ENCODE peak calls at places on chromosomes 4 and X, in ten cellular contexts. P is naive B cell; D is NCI-H748 treated with DMSO at 0.1 percent for 48 hours; N is fibroblast of the conjunctiva; J is stimulated activated CD4-positive, alpha-beta T cell treated with anti-CD3 and anti-CD28 coated beads, Interleukin-2, amount 100 ng/mL, for 48 hours; B is AML-193; W is upper lobe of right lung; M is HCEC 1CT; F is HT1080; Q is activated naive CD4-positive, alpha-beta T cell treated with anti-CD3 and anti-CD28 coated beads, Interleukin-2, amount 50 U/mL, for 72 hours. K is an unnamed sample.

GRCh38 chr4:5749568-5749967 is 38.6 kb downstream of the EVC start:
- DNase-seq in P (no peak), D (no peak), N (no peak), J (no peak), B (no peak), W (peak), M (no peak), F (no peak), Q (no peak), K (no peak)

GRCh38 chr4:112840061-112840460 is 203.1 kb downstream of the LARP7 start:
- DNase-seq in P (no peak), D (no peak), N (no peak), J (no peak), B (no peak), W (no peak), M (peak), F (peak), Q (no peak), K (no peak)

GRCh38 chr4:48543796-48544195 is 53.7 kb downstream of the ZAR1 start:
- DNase-seq in P (no peak), D (no peak), N (no peak), J (no peak), B (no peak), W (no peak), M (no peak), F (no peak), Q (no peak), K (no peak)

GRCh38 chrX:49754238-49754857 is 58.6 kb upstream of the PAGE1 start:
- DNase-seq in P (no peak), D (peak), N (peak), J (peak), B (peak), W (peak), M (no peak), F (peak), Q (peak), K (peak)

GRCh38 chrX:118498755-118499154 is 3.1 kb downstream of the DOCK11 start:
- DNase-seq in P (no peak), D (no peak), N (no peak), J (no peak), B (no peak), W (no peak), M (no peak), F (no peak), Q (no peak), K (no peak)

GRCh38 chr4:89064848-89065247 is 7.9 kb upstream of the FAM13A start:
- DNase-seq in P (no peak), D (no peak), N (no peak), J (no peak), B (no peak), W (no peak), M (no peak), F (no peak), Q (no peak), K (no peak)

GRCh38 chrX:119721487-119721886 is 28.5 kb upstream of the SEPTIN6 start:
- DNase-seq in P (no peak), D (no peak), N (no peak), J (no peak), B (no peak), W (no peak), M (no peak), F (no peak), Q (no peak), K (no peak)

GRCh38 chr4:73715659-73716058 is 24.7 kb upstream of the CXCL8 start:
- DNase-seq in P (no peak), D (no peak), N (no peak), J (no peak), B (no peak), W (no peak), M (no peak), F (no peak), Q (no peak), K (no peak)

GRCh38 chr4:20831746-20832145 is 131.5 kb downstream of the PACRGL start:
- DNase-seq in P (no peak), D (no peak), N (no peak), J (no peak), B (no peak), W (no peak), M (no peak), F (peak), Q (no peak), K (no peak)

GRCh38 chr4:153151535-153152452 is 52.4 kb upstream of the TRIM2 start:
- DNase-seq in P (peak), D (peak), N (no peak), J (no peak), B (peak), W (peak), M (no peak), F (no peak), Q (no peak), K (peak)

GRCh38 chr4:53591372-53591892 is at the start of gene LNX1:
- DNase-seq in P (no peak), D (peak), N (no peak), J (no peak), B (no peak), W (peak), M (no peak), F (no peak), Q (no peak), K (peak)

GRCh38 chrX:15376956-15377355 is 7.3 kb downstream of the VEGFD start:
- DNase-seq in P (no peak), D (no peak), N (no peak), J (no peak), B (no peak), W (no peak), M (no peak), F (no peak), Q (no peak), K (no peak)

GRCh38 chr4:6779667-6780565 is 2.6 kb upstream of the KIAA0232 start:
- DNase-seq in P (no peak), D (no peak), N (no peak), J (no peak), B (no peak), W (no peak), M (no peak), F (no peak), Q (no peak), K (no peak)

GRCh38 chrX:109714340-109714958 is 18.6 kb downstream of the ACSL4 start:
- DNase-seq in P (no peak), D (no peak), N (peak), J (no peak), B (no peak), W (no peak), M (peak), F (peak), Q (no peak), K (no peak)

GRCh38 chr4:157245351-157245750 is 24.8 kb downstream of the GRIA2 start:
- DNase-seq in P (no peak), D (no peak), N (no peak), J (no peak), B (no peak), W (no peak), M (no peak), F (no peak), Q (no peak), K (no peak)

GRCh38 chr4:114417214-114417613 is 181.4 kb upstream of the UGT8 start:
- DNase-seq in P (no peak), D (peak), N (no peak), J (no peak), B (no peak), W (no peak), M (no peak), F (peak), Q (no peak), K (no peak)

GRCh38 chrX:149762696-149763614 is 10.9 kb upstream of the HSFX1 start:
- DNase-seq in P (no peak), D (no peak), N (no peak), J (no peak), B (no peak), W (no peak), M (no peak), F (no peak), Q (no peak), K (no peak)

GRCh38 chr4:41427306-41427882 is 110.6 kb upstream of the LIMCH1 start:
- DNase-seq in P (no peak), D (no peak), N (no peak), J (no peak), B (no peak), W (no peak), M (no peak), F (no peak), Q (no peak), K (peak)

GRCh38 chr4:154877110-154877760 is 96.2 kb downstream of the RBM46 start:
- DNase-seq in P (no peak), D (peak), N (peak), J (no peak), B (no peak), W (no peak), M (peak), F (peak), Q (no peak), K (no peak)

GRCh38 chr4:182810103-182810605 is 107.0 kb downstream of the DCTD start:
- DNase-seq in P (no peak), D (no peak), N (no peak), J (no peak), B (no peak), W (no peak), M (no peak), F (no peak), Q (no peak), K (no peak)

GRCh38 chr4:5165419-5166369 is 114.4 kb downstream of the STK32B start:
- DNase-seq in P (no peak), D (no peak), N (no peak), J (no peak), B (no peak), W (no peak), M (no peak), F (peak), Q (no peak), K (no peak)

GRCh38 chr4:26056406-26056805 is 142.4 kb downstream of the SMIM20 start:
- DNase-seq in P (no peak), D (no peak), N (no peak), J (no peak), B (peak), W (no peak), M (no peak), F (no peak), Q (no peak), K (no peak)

GRCh38 chr4:186685744-186686143 is 37.9 kb downstream of the FAT1 start:
- DNase-seq in P (no peak), D (no peak), N (peak), J (no peak), B (no peak), W (no peak), M (peak), F (peak), Q (no peak), K (no peak)

GRCh38 chr4:114132830-114133229 is 153.4 kb upstream of the ARSJ start:
- DNase-seq in P (no peak), D (no peak), N (no peak), J (no peak), B (peak), W (no peak), M (peak), F (peak), Q (no peak), K (no peak)

GRCh38 chr4:107721436-107722090 is 1.5 kb upstream of the PAPSS1 start:
- DNase-seq in P (peak), D (no peak), N (no peak), J (peak), B (no peak), W (peak), M (no peak), F (no peak), Q (peak), K (peak)

GRCh38 chrX:103538728-103539127 is 19.4 kb upstream of the RAB40A start:
- DNase-seq in P (no peak), D (no peak), N (no peak), J (no peak), B (no peak), W (no peak), M (peak), F (no peak), Q (no peak), K (no peak)

GRCh38 chrX:21374994-21375794 is 976 bp downstream of the CNKSR2 start:
- DNase-seq in P (peak), D (no peak), N (no peak), J (peak), B (no peak), W (no peak), M (no peak), F (peak), Q (peak), K (peak)

GRCh38 chr4:2689825-2690700 is 66.1 kb downstream of the TNIP2 start:
- DNase-seq in P (peak), D (no peak), N (no peak), J (peak), B (no peak), W (no peak), M (no peak), F (peak), Q (no peak), K (no peak)

GRCh38 chr4:102493257-102493656 is 7.9 kb upstream of the NFKB1 start:
- DNase-seq in P (no peak), D (no peak), N (no peak), J (no peak), B (no peak), W (no peak), M (no peak), F (no peak), Q (no peak), K (no peak)

GRCh38 chr4:24971192-24971591 is 58.4 kb upstream of the CCDC149 start:
- DNase-seq in P (no peak), D (no peak), N (no peak), J (no peak), B (no peak), W (no peak), M (no peak), F (peak), Q (no peak), K (peak)

GRCh38 chrX:14027031-14027430 is 2.7 kb downstream of the GEMIN8 start:
- DNase-seq in P (no peak), D (no peak), N (no peak), J (no peak), B (no peak), W (no peak), M (peak), F (peak), Q (no peak), K (no peak)

GRCh38 chrX:150837845-150838244 is 60.6 kb downstream of the CD99L2 start:
- DNase-seq in P (no peak), D (no peak), N (no peak), J (no peak), B (no peak), W (no peak), M (no peak), F (no peak), Q (no peak), K (no peak)

GRCh38 chr4:127783026-127783769 is 1.1 kb downstream of the HSPA4L start:
- DNase-seq in P (no peak), D (peak), N (peak), J (no peak), B (no peak), W (peak), M (peak), F (peak), Q (no peak), K (peak)

GRCh38 chr4:55765070-55765469 is 54.5 kb upstream of the EXOC1L start:
- DNase-seq in P (no peak), D (peak), N (no peak), J (no peak), B (no peak), W (no peak), M (no peak), F (no peak), Q (no peak), K (no peak)

GRCh38 chr4:2243682-2244380 is 1.9 kb upstream of the HAUS3 start:
- DNase-seq in P (no peak), D (no peak), N (no peak), J (no peak), B (peak), W (peak), M (no peak), F (peak), Q (no peak), K (no peak)

GRCh38 chr4:37741564-37741963 is 55.4 kb upstream of the RELL1 start:
- DNase-seq in P (no peak), D (no peak), N (no peak), J (no peak), B (no peak), W (no peak), M (no peak), F (no peak), Q (no peak), K (no peak)

GRCh38 chrX:26192204-26192603 is at the start of gene MAGEB6:
- DNase-seq in P (no peak), D (no peak), N (no peak), J (no peak), B (no peak), W (no peak), M (no peak), F (no peak), Q (no peak), K (no peak)

GRCh38 chr4:182271731-182272525 is 28.7 kb downstream of the TENM3 start:
- DNase-seq in P (no peak), D (no peak), N (no peak), J (no peak), B (no peak), W (no peak), M (no peak), F (no peak), Q (no peak), K (no peak)

GRCh38 chrX:45668686-45669443 is 468.2 kb upstream of the DIPK2B start:
- DNase-seq in P (no peak), D (no peak), N (peak), J (no peak), B (no peak), W (no peak), M (peak), F (peak), Q (no peak), K (no peak)

K was measured in upper lobe of left lung.